ENCODE peak calls at places on chromosome 17, in seven cellular contexts. M, E, G, R, S, U and C are unnamed samples.

GRCh38 chr17:74950207-74950606 is 14.5 kb downstream of the OTOP3 start:
- DNase-seq in M (no peak), E (no peak), G (no peak), R (no peak), S (peak; percentile 38), U (peak; percentile 51), C (no peak)

GRCh38 chr17:19331134-19331533 is 31.4 kb downstream of the B9D1 start:
- DNase-seq in M (peak; percentile 85), E (no peak), G (no peak), R (no peak), S (no peak), U (peak; percentile 52), C (peak; percentile 71)

GRCh38 chr17:64001091-64001579 is 3.0 kb downstream of the PRR29 start:
- DNase-seq in M (no peak), E (no peak), G (no peak), R (peak; percentile 34), S (no peak), U (no peak), C (no peak)

GRCh38 chr17:2563061-2563460 is 30.4 kb upstream of the PAFAH1B1 start:
- DNase-seq in M (no peak), E (peak; percentile 95), G (no peak), R (no peak), S (no peak), U (no peak), C (no peak)

GRCh38 chr17:12590417-12590816 is 75.3 kb upstream of the MYOCD start:
- DNase-seq in M (no peak), E (no peak), G (no peak), R (no peak), S (no peak), U (no peak), C (no peak)

GRCh38 chr17:10640475-10640874 is 16.6 kb downstream of the MYH3 start:
- DNase-seq in M (no peak), E (no peak), G (no peak), R (no peak), S (no peak), U (no peak), C (peak; percentile 14)

GRCh38 chr17:50221500-50222480 is 20.4 kb upstream of the COL1A1 start:
- DNase-seq in M (peak; percentile 58), E (peak; percentile 91), G (no peak), R (peak; percentile 94), S (no peak), U (peak; percentile 33), C (peak; percentile 86)

GRCh38 chr17:305090-305976 is 47.3 kb downstream of the RPH3AL start:
- DNase-seq in M (no peak), E (no peak), G (no peak), R (no peak), S (peak; percentile 30), U (peak; percentile 13), C (no peak)

GRCh38 chr17:69492410-69493071 is 78.0 kb downstream of the MAP2K6 start:
- DNase-seq in M (peak; percentile 88), E (peak; percentile 74), G (no peak), R (no peak), S (no peak), U (peak; percentile 38), C (peak; percentile 31)

GRCh38 chr17:29566473-29567361 is at the start of gene ABHD15:
- DNase-seq in M (peak; percentile 62), E (peak; percentile 58), G (peak; percentile 45), R (peak; percentile 86), S (peak; percentile 84), U (peak; percentile 58), C (peak; percentile 48)

GRCh38 chr17:73122953-73123605 is 30.6 kb upstream of the SLC39A11 start:
- DNase-seq in M (no peak), E (no peak), G (no peak), R (no peak), S (no peak), U (no peak), C (no peak)

GRCh38 chr17:73123606-73124320 is 31.3 kb upstream of the SLC39A11 start:
- DNase-seq in M (no peak), E (no peak), G (no peak), R (no peak), S (no peak), U (no peak), C (no peak)

GRCh38 chr17:73131993-73132595 is 32.7 kb upstream of the SSTR2 start:
- DNase-seq in M (no peak), E (no peak), G (peak; percentile 74), R (no peak), S (no peak), U (no peak), C (no peak)

GRCh38 chr17:73121513-73121912 is 29.0 kb upstream of the SLC39A11 start:
- DNase-seq in M (no peak), E (no peak), G (no peak), R (no peak), S (no peak), U (no peak), C (no peak)

GRCh38 chr17:73126716-73127473 is 34.4 kb upstream of the SLC39A11 start:
- DNase-seq in M (no peak), E (no peak), G (no peak), R (no peak), S (no peak), U (no peak), C (no peak)
- TF ChIP-seq CTCF in M (no peak), E (no peak), G (peak; percentile 24), R (no peak), S (no peak), U (no peak), C (no peak)

GRCh38 chr17:81000631-81001357 is 9.2 kb downstream of the CHMP6 start:
- DNase-seq in M (no peak), E (no peak), G (no peak), R (no peak), S (peak; percentile 65), U (no peak), C (no peak)

GRCh38 chr17:81004336-81005015 is 12.8 kb downstream of the CHMP6 start:
- DNase-seq in M (no peak), E (no peak), G (no peak), R (no peak), S (no peak), U (no peak), C (no peak)

GRCh38 chr17:81002013-81002384 is 10.4 kb downstream of the CHMP6 start:
- DNase-seq in M (no peak), E (no peak), G (no peak), R (no peak), S (no peak), U (no peak), C (no peak)

GRCh38 chr17:81002409-81003361 is 11.0 kb downstream of the CHMP6 start:
- DNase-seq in M (peak; percentile 56), E (peak; percentile 65), G (no peak), R (no peak), S (peak; percentile 70), U (no peak), C (peak; percentile 64)

DNA sequence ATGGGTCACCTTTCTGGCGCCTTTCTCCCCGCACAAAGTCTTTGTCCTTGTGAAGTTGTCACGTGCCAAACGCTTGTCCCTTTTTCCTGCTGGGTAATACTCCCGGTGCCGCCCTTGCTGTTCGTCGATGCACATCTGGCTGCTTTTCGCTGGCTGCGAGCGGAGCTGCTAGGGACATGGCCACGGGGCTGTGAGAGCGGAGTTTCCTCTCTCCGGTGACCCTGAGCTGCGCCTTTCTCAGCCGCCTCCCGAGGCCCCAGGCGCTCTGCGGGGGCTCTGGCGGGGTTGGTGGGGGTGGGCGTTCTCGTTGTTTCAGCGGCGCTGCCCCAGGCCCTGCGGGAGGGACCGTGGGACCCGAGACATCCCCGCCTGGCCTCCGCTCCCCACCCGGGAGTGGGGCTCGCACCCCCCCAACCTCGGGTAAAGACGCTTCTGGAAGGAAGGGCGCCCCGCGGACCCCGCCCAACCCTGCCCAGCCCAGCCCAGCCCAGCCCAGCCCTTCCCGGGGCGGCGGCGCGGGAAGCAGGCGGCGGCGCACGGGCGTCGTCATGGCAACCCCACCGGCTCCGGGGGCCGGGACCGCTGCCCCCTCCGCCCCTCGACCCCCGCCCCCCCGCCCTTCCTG is 12.2 kb downstream of the CHMP6 start:
- DNase-seq in M (no peak), E (no peak), G (no peak), R (no peak), S (no peak), U (no peak), C (no peak)
- H3K4me3 ChIP-seq in M (peak overlapping the region; percentile 22), E (no peak overlapping the region), G (no peak overlapping the region), R (peak overlapping the region; percentile 8), S (no peak overlapping the region), U (no peak overlapping the region), C (no peak overlapping the region)

GRCh38 chr17:3691539-3692166 is 4.3 kb downstream of the P2RX5 start:
- DNase-seq in M (no peak), E (no peak), G (peak; percentile 59), R (no peak), S (no peak), U (no peak), C (no peak)

GRCh38 chr17:3693099-3693498 is 2.9 kb downstream of the P2RX5 start:
- DNase-seq in M (no peak), E (no peak), G (no peak), R (no peak), S (no peak), U (no peak), C (no peak)

GRCh38 chr17:3690094-3690715 is 5.8 kb downstream of the P2RX5 start:
- DNase-seq in M (no peak), E (no peak), G (no peak), R (no peak), S (no peak), U (no peak), C (no peak)

GRCh38 chr17:3693829-3694231 is 2.1 kb downstream of the P2RX5 start:
- DNase-seq in M (no peak), E (no peak), G (peak; percentile 67), R (no peak), S (no peak), U (no peak), C (no peak)

DNA sequence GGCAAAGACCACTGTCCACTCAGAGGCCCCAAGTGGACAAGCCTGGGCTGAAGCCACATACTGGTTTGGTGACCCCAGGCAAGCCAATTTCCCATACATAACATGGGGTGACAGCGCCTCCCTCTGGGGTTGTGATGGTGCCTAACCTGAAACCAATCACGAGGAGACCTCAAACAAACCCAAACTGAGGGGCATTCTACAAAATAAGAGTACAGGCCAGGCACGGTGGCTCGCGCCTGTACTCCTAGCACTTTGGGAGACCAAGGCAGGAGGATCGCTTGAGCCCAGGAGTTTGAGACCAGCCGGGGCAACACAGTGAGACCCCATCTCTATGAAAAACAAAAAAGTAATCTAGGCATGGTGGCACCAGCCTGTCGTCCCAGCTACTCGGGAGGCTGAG is 3.6 kb downstream of the P2RX5 start:
- DNase-seq in M (no peak), E (no peak), G (no peak), R (no peak), S (no peak), U (no peak), C (no peak)
- TF ChIP-seq CTCF in M (peak; percentile 4), E (peak; percentile 5), G (peak; percentile 64), R (no peak), S (no peak), U (no peak), C (no peak)

DNA sequence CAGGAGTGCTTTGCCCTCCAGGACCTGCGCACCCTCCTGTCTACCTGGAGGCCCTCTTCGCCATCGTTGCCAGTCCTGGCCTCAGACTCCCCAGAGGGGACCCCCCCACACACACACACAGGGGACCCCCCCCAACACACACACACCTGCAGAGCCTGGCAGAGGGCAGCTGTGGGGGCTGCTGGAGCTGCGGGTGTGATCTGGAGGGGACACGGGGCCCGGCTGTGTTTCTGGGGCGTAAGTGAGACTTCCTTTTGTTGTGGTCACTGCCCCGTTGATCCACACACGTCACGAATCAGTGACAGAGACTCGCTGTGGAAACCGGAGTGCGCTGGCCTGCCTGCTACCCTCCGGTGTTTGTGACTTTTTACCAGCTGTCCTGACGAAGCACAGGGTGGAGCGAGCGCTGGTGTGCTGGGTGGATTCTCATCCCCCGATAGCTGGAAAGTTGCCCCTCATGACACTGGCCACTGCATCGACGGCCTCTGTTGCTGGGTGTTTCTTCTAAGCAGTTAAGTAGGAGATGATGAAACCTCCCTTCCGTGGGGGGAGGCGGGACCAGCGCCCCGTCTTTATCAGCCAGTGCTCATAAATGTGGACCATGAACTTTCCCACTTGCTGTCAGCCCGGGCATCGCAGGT is 2.3 kb downstream of the METRNL start:
- DNase-seq in M (peak; percentile 18), E (no peak), G (no peak), R (peak; percentile 86), S (peak; percentile 57), U (no peak), C (no peak)
- H3K4me3 ChIP-seq in M (peak overlapping the region; percentile 52), E (no peak overlapping the region), G (peak overlapping the region; percentile 64), R (peak overlapping the region; percentile 95), S (no peak overlapping the region), U (peak overlapping the region; percentile 54), C (peak overlapping the region; percentile 64)